ENCODE peak calls at places on chromosomes 13 and 19, in five cellular contexts. N is aorta, T is right lobe of liver, O is PC-3, M is GM23248. Y is an unnamed sample.

GRCh38 chr19:13557756-13558398 is 51.6 kb upstream of the CACNA1A start:
- DNase-seq in T (no peak), N (no peak), M (peak; percentile 6), O (peak; percentile 44), Y (peak; percentile 34)

GRCh38 chr13:93244918-93245280 is 18.3 kb downstream of the GPC6 start:
- DNase-seq in M (peak; percentile 89), T (no peak), O (no peak), N (no peak), Y (no peak)

GRCh38 chr13:75533866-75534265 is 3.8 kb downstream of the COMMD6 start:
- DNase-seq in N (no peak), T (no peak), O (no peak), M (no peak), Y (no peak)

GRCh38 chr19:13428352-13428751 is 77.9 kb downstream of the CACNA1A start:
- DNase-seq in M (peak; percentile 46), T (no peak), O (peak; percentile 79), N (no peak), Y (no peak)

GRCh38 chr13:113493315-113493951 is 2.9 kb upstream of the DCUN1D2 start:
- DNase-seq in O (peak; percentile 92), N (no peak), M (peak; percentile 96), T (no peak), Y (no peak)

GRCh38 chr13:59088716-59089115 is 1075.0 kb downstream of the DIAPH3 start:
- DNase-seq in N (no peak), M (no peak), O (peak; percentile 40), T (no peak), Y (no peak)

GRCh38 chr13:20424959-20425358 is 100.7 kb downstream of the CRYL1 start:
- DNase-seq in T (no peak), M (no peak), O (no peak), N (no peak), Y (no peak)

GRCh38 chr13:74132768-74133656 is 1.2 kb downstream of the KLF12 start:
- DNase-seq in M (peak; percentile 64), O (no peak), T (no peak), N (peak; percentile 58), Y (peak; percentile 47)

GRCh38 chr13:35190241-35190640 is 248.2 kb downstream of the NBEA start:
- DNase-seq in M (no peak), N (no peak), O (no peak), T (no peak), Y (no peak)

GRCh38 chr19:40603719-40604646 is 2.8 kb downstream of the LTBP4 start:
- DNase-seq in M (peak; percentile 97), O (peak; percentile 97), T (peak; percentile 97), N (peak; percentile 98), Y (peak; percentile 99)

GRCh38 chr19:3450796-3451411 is 29.4 kb downstream of the SMIM24 start:
- DNase-seq in O (peak; percentile 74), M (peak; percentile 99), N (peak; percentile 93), T (no peak), Y (no peak)

GRCh38 chr19:43511324-43511723 is 6.8 kb upstream of the PHLDB3 start:
- DNase-seq in O (no peak), M (no peak), N (no peak), T (no peak), Y (no peak)

GRCh38 chr19:10113592-10113963 is 2.1 kb downstream of the P2RY11 start:
- DNase-seq in N (no peak), M (peak; percentile 26), O (peak; percentile 15), T (no peak), Y (no peak)

GRCh38 chr19:33759356-33759755 is 37.3 kb upstream of the KCTD15 start:
- DNase-seq in M (no peak), N (no peak), T (no peak), O (no peak), Y (no peak)

GRCh38 chr19:36604656-36605100 is 435 bp upstream of the ZNF382 start:
- DNase-seq in M (peak; percentile 77), O (peak; percentile 38), N (peak; percentile 74), T (peak; percentile 71), Y (peak; percentile 76)

GRCh38 chr13:46667687-46668281 is 114.8 kb downstream of the LRCH1 start:
- DNase-seq in N (no peak), O (no peak), T (no peak), M (peak; percentile 13), Y (no peak)

DNA sequence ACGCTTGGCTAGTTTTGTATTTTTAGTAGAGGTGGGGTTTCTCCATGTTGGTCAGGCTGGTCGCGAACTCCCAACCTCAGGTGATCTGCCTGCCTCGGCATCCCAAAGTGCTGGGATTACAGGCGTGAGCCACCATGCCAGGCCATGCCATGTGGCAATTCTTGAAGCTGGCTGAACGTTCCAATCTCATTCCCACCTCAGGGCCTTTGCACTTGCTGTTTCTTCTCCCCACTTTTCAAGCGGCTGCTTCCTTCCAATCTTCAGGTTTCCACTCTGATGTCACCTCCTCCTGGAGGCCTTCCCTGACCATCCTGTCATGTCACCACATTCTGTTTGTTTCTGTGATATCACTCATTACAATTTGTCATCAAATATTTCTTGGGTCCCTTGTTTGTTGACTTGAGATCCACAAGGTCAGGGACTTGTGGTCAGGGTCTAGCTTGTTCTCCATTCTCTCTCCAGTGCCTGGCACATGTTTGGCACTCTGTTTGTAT is 4.2 kb downstream of the EPOR start:
- DNase-seq in T (no peak), O (peak; percentile 46), M (no peak), N (no peak), Y (no peak)
- H3K4me3 ChIP-seq in T (no peak overlapping the region), O (peak overlapping the region; percentile 81), M (no peak overlapping the region), N (no peak overlapping the region), Y (no peak overlapping the region)

GRCh38 chr19:51971624-51972023 is 15.0 kb downstream of the ZNF350 start:
- DNase-seq in M (peak; percentile 16), T (no peak), O (no peak), N (no peak), Y (no peak)
- H3K9me3 ChIP-seq in M (no peaks in the 10 kb centered on the region), T (peaks cover 15% of the 10 kb centered on the region), O (peaks cover 64% of the 10 kb centered on the region), N (peaks cover 52% of the 10 kb centered on the region), Y (peaks cover 99% of the 10 kb centered on the region)

GRCh38 chr13:77118134-77118533 is 91.2 kb upstream of the FBXL3 start:
- DNase-seq in O (no peak), T (no peak), N (no peak), M (no peak), Y (no peak)
- H3K36me3 ChIP-seq in O (no peaks in the 10 kb centered on the region), T (no peaks in the 10 kb centered on the region), N (peaks cover 6% of the 10 kb centered on the region), M (peaks cover 36% of the 10 kb centered on the region), Y (no peaks in the 10 kb centered on the region)

GRCh38 chr19:2252481-2253105 is 3.5 kb downstream of the AMH start:
- DNase-seq in T (no peak), N (no peak), M (no peak), O (no peak), Y (no peak)
- H3K4me3 ChIP-seq in T (no peak overlapping the region), N (no peak overlapping the region), M (no peak overlapping the region), O (no peak overlapping the region), Y (no peak overlapping the region)

GRCh38 chr19:51799998-51800848 is 5.3 kb downstream of the FPR3 start:
- DNase-seq in M (no peak), O (no peak), N (peak; percentile 71), T (no peak), Y (no peak)

GRCh38 chr19:51803529-51803928 is 8.6 kb downstream of the FPR3 start:
- DNase-seq in N (no peak), M (no peak), T (no peak), O (no peak), Y (no peak)

GRCh38 chr19:51803965-51804364 is 9.0 kb downstream of the FPR3 start:
- DNase-seq in O (peak; percentile 14), T (no peak), N (no peak), M (no peak), Y (no peak)

GRCh38 chr19:51800849-51801244 is 5.9 kb downstream of the FPR3 start:
- DNase-seq in M (no peak), O (no peak), N (no peak), T (no peak), Y (no peak)

GRCh38 chr19:51802775-51803174 is 7.8 kb downstream of the FPR3 start:
- DNase-seq in M (no peak), O (no peak), N (no peak), T (no peak), Y (no peak)
- H3K9me3 ChIP-seq in M (no peaks in the 10 kb centered on the region), O (no peaks in the 10 kb centered on the region), N (no peaks in the 10 kb centered on the region), T (no peaks in the 10 kb centered on the region), Y (peaks cover 11% of the 10 kb centered on the region)

Y was measured in mucosa of descending colon.